ENCODE peak calls at places on chromosomes 6 and 20, in eight cellular contexts. E, R, M, F, B, U, Z and N are unnamed samples.

GRCh38 chr6:42572523-42572922 is 8.7 kb downstream of the UBR2 start:
- DNase-seq in B (no peak), F (no peak), R (no peak), E (no peak), M (no peak), U (no peak), Z (peak; percentile 81), N (no peak)

GRCh38 chr6:24926192-24926591 is 9.6 kb downstream of the RIPOR2 start:
- DNase-seq in U (no peak), F (no peak), B (no peak), Z (no peak), R (no peak), M (no peak), E (no peak), N (no peak)

GRCh38 chr20:63215101-63216040 is 560 bp downstream of the YTHDF1 start:
- DNase-seq in Z (peak; percentile 67), B (peak; percentile 61), R (no peak), E (peak; percentile 46), F (peak; percentile 45), U (no peak), M (peak; percentile 54), N (no peak)

GRCh38 chr6:37019065-37019450 is 13.6 kb downstream of the FGD2 start:
- DNase-seq in R (no peak), M (no peak), E (no peak), B (no peak), F (peak; percentile 57), U (no peak), Z (no peak), N (no peak)

GRCh38 chr6:97925504-97925903 is 642.5 kb upstream of the MMS22L start:
- DNase-seq in Z (no peak), B (no peak), U (no peak), F (no peak), M (no peak), R (no peak), E (no peak), N (no peak)

GRCh38 chr6:14089224-14089623 is 28.3 kb upstream of the CD83 start:
- DNase-seq in Z (no peak), B (no peak), E (no peak), F (no peak), R (no peak), U (no peak), M (no peak), N (no peak)

GRCh38 chr20:61731363-61732181 is 334.1 kb downstream of the TAF4 start:
- DNase-seq in U (no peak), B (no peak), F (peak; percentile 50), E (peak; percentile 61), Z (peak; percentile 12), M (no peak), R (no peak), N (no peak)

GRCh38 chr6:169827372-169827771 is 76.0 kb downstream of the ERMARD start:
- DNase-seq in E (no peak), U (no peak), R (no peak), Z (no peak), B (no peak), M (peak; percentile 28), F (no peak), N (peak; percentile 4)

GRCh38 chr20:1842281-1842680 is 52.9 kb upstream of the SIRPA start:
- DNase-seq in F (no peak), E (no peak), Z (no peak), R (no peak), B (no peak), M (no peak), U (no peak), N (no peak)

GRCh38 chr20:54397292-54398155 is 77.9 kb upstream of the DOK5 start:
- DNase-seq in F (no peak), M (peak; percentile 17), U (no peak), E (no peak), Z (no peak), B (no peak), R (no peak), N (no peak)

GRCh38 chr20:31839782-31840487 is 5.5 kb downstream of the FOXS1 start:
- DNase-seq in R (no peak), F (no peak), U (no peak), M (no peak), B (no peak), Z (no peak), E (peak; percentile 17), N (no peak)

GRCh38 chr6:169162249-169162967 is 91.2 kb downstream of the THBS2 start:
- DNase-seq in U (no peak), F (no peak), R (no peak), Z (no peak), E (no peak), B (no peak), M (no peak), N (no peak)

GRCh38 chr20:23412026-23412425 is 9.3 kb downstream of the NAPB start:
- DNase-seq in M (no peak), B (peak; percentile 17), U (no peak), E (no peak), R (no peak), Z (peak; percentile 34), F (no peak), N (no peak)

GRCh38 chr6:83370607-83371006 is 60.2 kb downstream of the ME1 start:
- DNase-seq in R (no peak), Z (no peak), M (no peak), F (no peak), U (no peak), E (peak; percentile 15), B (peak; percentile 57), N (no peak)

GRCh38 chr6:29949934-29950333 is 7.6 kb downstream of the HLA-A start:
- DNase-seq in B (no peak), F (no peak), E (no peak), M (no peak), U (no peak), Z (no peak), R (no peak), N (no peak)

GRCh38 chr6:71979911-71980310 is 93.6 kb downstream of the RIMS1 start:
- DNase-seq in B (no peak), E (no peak), R (no peak), M (no peak), F (peak; percentile 17), Z (no peak), U (no peak), N (no peak)

GRCh38 chr6:26394289-26394688 is 7.8 kb upstream of the BTN3A1 start:
- DNase-seq in F (peak; percentile 88), U (no peak), Z (no peak), E (peak; percentile 79), M (no peak), R (no peak), B (peak; percentile 79), N (no peak)

GRCh38 chr6:36794704-36795065 is 44.6 kb downstream of the CPNE5 start:
- DNase-seq in Z (no peak), R (no peak), U (no peak), F (no peak), E (no peak), B (no peak), M (no peak), N (no peak)

GRCh38 chr6:1584146-1584545 is 25.6 kb upstream of the FOXC1 start:
- DNase-seq in Z (no peak), R (no peak), E (no peak), B (no peak), F (no peak), M (no peak), U (no peak), N (no peak)

GRCh38 chr6:87127737-87128136 is 27.6 kb upstream of the ZNF292 start:
- DNase-seq in M (no peak), U (no peak), R (no peak), Z (no peak), B (no peak), E (no peak), F (no peak), N (no peak)

GRCh38 chr6:167089243-167090142 is 33.4 kb upstream of the CCR6 start:
- DNase-seq in R (no peak), E (no peak), M (no peak), U (no peak), F (no peak), Z (no peak), B (no peak), N (no peak)
- H3K4me3 ChIP-seq in R (no peak overlapping the region), E (no peak overlapping the region), M (no peak overlapping the region), U (no peak overlapping the region), F (no peak overlapping the region), Z (no peak overlapping the region), B (no peak overlapping the region), N (no peak overlapping the region)

DNA sequence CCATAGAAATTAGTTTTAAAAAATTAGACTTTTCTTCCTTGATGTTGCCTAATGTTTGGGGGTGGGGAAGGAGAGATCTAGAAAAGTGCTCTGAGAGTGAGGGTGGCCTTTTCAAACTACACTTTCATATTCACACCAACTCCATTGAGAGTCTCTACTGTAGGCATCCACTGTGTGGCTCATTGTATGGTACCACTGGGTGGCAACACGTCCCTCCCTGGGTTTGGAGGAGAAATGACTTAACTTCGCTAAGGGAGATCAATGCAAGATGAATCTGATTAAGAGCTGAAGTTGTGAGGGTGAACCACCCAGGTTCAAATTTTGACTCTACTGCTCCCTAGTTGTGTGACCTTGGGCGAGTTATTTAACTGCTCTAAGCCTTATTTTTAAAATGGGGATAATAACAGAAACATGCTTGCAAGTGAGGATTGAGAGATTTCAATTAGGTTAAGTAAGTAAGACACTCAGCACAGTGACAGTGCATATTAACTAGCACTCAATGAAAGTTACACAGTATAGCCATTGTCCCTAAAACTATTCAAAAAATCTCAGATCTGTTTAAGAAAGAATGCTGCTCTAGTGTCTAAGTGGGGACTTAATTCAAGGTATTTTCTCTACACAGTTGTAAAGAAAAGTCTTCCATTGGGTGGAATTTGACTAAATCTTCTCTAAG is 193.5 kb upstream of the CNR1 start:
- DNase-seq in U (no peak), E (no peak), F (no peak), Z (peak; percentile 5), B (no peak), R (no peak), M (peak; percentile 15), N (no peak)
- TF ChIP-seq CTCF in U (no peak), E (no peak), F (no peak), Z (no peak), B (no peak), R (no peak), M (peak; percentile 3), N (no peak)

GRCh38 chr20:57267158-57267821 is 849 bp upstream of the BMP7 start:
- DNase-seq in U (no peak), B (no peak), Z (no peak), R (no peak), E (no peak), M (peak; percentile 22), F (no peak), N (no peak)
- H3K4me3 ChIP-seq in U (peak overlapping the region; percentile 39), B (no peak overlapping the region), Z (no peak overlapping the region), R (peak overlapping the region; percentile 42), E (no peak overlapping the region), M (peak overlapping the region; percentile 81), F (no peak overlapping the region), N (no peak overlapping the region)

GRCh38 chr6:132832891-132833290 is 18.5 kb downstream of the RPS12 start:
- DNase-seq in E (no peak), U (no peak), B (no peak), Z (no peak), M (no peak), R (no peak), F (no peak), N (no peak)

DNA sequence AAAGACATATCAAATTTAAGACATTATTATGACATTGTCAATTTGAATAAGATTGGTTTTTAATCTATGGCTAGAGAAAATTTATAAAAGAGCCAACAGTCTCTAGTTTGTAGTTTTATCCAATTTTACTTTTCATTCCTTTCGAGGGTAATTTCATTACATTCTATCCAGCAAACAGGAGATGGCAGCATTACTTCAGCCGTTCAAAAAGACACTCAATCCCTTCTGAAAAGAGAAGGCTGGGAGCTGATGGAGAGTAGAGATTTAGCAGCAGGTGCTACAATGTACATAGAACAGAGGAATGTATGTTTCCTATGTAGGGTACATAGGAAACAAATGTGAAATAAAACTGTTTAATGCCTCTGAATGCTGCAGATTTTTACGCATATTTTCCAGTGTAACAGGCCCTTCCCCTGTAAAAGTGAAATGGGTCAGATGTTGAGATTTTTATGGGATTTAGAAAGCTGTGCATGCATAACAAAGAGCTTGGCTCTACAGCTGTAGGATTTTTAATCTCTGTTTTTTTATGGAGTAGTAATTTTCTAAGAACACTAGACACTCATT is 15.9 kb downstream of the RPS12 start:
- DNase-seq in F (no peak), M (peak; percentile 79), Z (peak; percentile 24), B (peak; percentile 62), R (no peak), E (peak; percentile 51), U (no peak), N (no peak)
- TF ChIP-seq CTCF in F (peak; percentile 66), M (peak; percentile 87), Z (peak; percentile 40), B (peak; percentile 69), R (peak; percentile 31), E (peak; percentile 58), U (peak; percentile 53), N (peak; percentile 47)